ENCODE peak calls at places on chromosomes 13 and 19, in five cellular contexts. X is effector memory CD4-positive, alpha-beta T cell; P is IMR-90; I is neural progenitor cell; Z is fibroblast of lung. W is an unnamed sample.

GRCh38 chr13:105670179-105671015 is 865.1 kb downstream of the EFNB2 start:
- DNase-seq in Z (no peak), P (no peak), I (no peak), X (no peak), W (no peak)

GRCh38 chr13:23952796-23953195 is 55.5 kb upstream of the C1QTNF9B start:
- DNase-seq in P (no peak), X (no peak), I (no peak), Z (no peak), W (no peak)

GRCh38 chr13:42039946-42040729 is 8.3 kb upstream of the DGKH start:
- DNase-seq in X (peak; percentile 84), I (peak; percentile 87), Z (peak; percentile 88), P (peak; percentile 86), W (peak; percentile 65)

GRCh38 chr19:46925548-46925950 is 64.8 kb downstream of the ARHGAP35 start:
- DNase-seq in Z (no peak), P (no peak), I (no peak), X (no peak), W (no peak)

GRCh38 chr19:55720214-55720746 is 17.9 kb downstream of the NLRP9 start:
- DNase-seq in I (no peak), Z (no peak), P (no peak), X (no peak), W (no peak)

GRCh38 chr19:9835507-9835949 is 410 bp downstream of the PIN1 start:
- DNase-seq in P (no peak), Z (no peak), X (no peak), I (no peak), W (no peak)

GRCh38 chr13:113960276-113960948 is 13.5 kb downstream of the C13orf46 start:
- DNase-seq in Z (no peak), X (no peak), I (no peak), P (no peak), W (no peak)

GRCh38 chr19:45640849-45641273 is 1.7 kb upstream of the EML2 start:
- DNase-seq in X (peak; percentile 19), P (no peak), I (peak; percentile 58), Z (no peak), W (no peak)

GRCh38 chr13:99386495-99386894 is 79.3 kb upstream of the GPR183 start:
- DNase-seq in P (no peak), X (no peak), Z (no peak), I (no peak), W (peak; percentile 50)

GRCh38 chr19:50557009-50557613 is 11.1 kb downstream of the LRRC4B start:
- DNase-seq in X (no peak), P (no peak), I (peak; percentile 46), Z (no peak), W (no peak)

GRCh38 chr19:8487137-8487851 is 15.1 kb downstream of the PRAM1 start:
- DNase-seq in X (peak; percentile 45), I (no peak), P (no peak), Z (no peak), W (peak; percentile 26)

GRCh38 chr13:59641261-59641660 is 522.5 kb downstream of the DIAPH3 start:
- DNase-seq in X (no peak), Z (no peak), P (no peak), I (peak; percentile 22), W (no peak)

GRCh38 chr13:95784891-95785290 is 108.0 kb downstream of the DNAJC3 start:
- DNase-seq in Z (peak; percentile 54), X (no peak), I (no peak), P (peak; percentile 49), W (no peak)

GRCh38 chr19:16112778-16113177 is 1.1 kb downstream of the RAB8A start:
- DNase-seq in P (no peak), X (no peak), I (no peak), Z (no peak), W (no peak)

GRCh38 chr13:113428469-113428865 is 24.8 kb downstream of the ADPRHL1 start:
- DNase-seq in X (no peak), P (no peak), I (no peak), Z (no peak), W (no peak)

GRCh38 chr13:45704211-45704739 is 2.2 kb downstream of the CBY2 start:
- DNase-seq in Z (no peak), I (no peak), P (no peak), X (no peak), W (no peak)

GRCh38 chr13:74132768-74133656 is 1.2 kb downstream of the KLF12 start:
- DNase-seq in X (peak; percentile 16), Z (peak; percentile 71), I (peak; percentile 57), P (peak; percentile 50), W (peak; percentile 67)

GRCh38 chr19:3712663-3713531 is 4.7 kb downstream of the TJP3 start:
- DNase-seq in P (no peak), Z (no peak), I (no peak), X (no peak), W (no peak)
- H3K4me3 ChIP-seq in P (no peak overlapping the region), Z (no peak overlapping the region), I (no peak overlapping the region), X (no peak overlapping the region), W (no peak overlapping the region)

GRCh38 chr13:28719227-28719562 is 425 bp upstream of the SLC46A3 start:
- DNase-seq in I (no peak), X (no peak), P (no peak), Z (peak; percentile 4), W (no peak)

GRCh38 chr13:28718186-28718537 is 608 bp downstream of the SLC46A3 start:
- DNase-seq in X (no peak), P (peak; percentile 12), I (no peak), Z (peak; percentile 24), W (no peak)

GRCh38 chr13:28717170-28717569 is 1.6 kb downstream of the SLC46A3 start:
- DNase-seq in Z (no peak), X (no peak), I (no peak), P (no peak), W (no peak)

GRCh38 chr13:28719656-28720055 is 886 bp upstream of the SLC46A3 start:
- DNase-seq in I (no peak), P (peak; percentile 54), Z (peak; percentile 2), X (no peak), W (no peak)

DNA sequence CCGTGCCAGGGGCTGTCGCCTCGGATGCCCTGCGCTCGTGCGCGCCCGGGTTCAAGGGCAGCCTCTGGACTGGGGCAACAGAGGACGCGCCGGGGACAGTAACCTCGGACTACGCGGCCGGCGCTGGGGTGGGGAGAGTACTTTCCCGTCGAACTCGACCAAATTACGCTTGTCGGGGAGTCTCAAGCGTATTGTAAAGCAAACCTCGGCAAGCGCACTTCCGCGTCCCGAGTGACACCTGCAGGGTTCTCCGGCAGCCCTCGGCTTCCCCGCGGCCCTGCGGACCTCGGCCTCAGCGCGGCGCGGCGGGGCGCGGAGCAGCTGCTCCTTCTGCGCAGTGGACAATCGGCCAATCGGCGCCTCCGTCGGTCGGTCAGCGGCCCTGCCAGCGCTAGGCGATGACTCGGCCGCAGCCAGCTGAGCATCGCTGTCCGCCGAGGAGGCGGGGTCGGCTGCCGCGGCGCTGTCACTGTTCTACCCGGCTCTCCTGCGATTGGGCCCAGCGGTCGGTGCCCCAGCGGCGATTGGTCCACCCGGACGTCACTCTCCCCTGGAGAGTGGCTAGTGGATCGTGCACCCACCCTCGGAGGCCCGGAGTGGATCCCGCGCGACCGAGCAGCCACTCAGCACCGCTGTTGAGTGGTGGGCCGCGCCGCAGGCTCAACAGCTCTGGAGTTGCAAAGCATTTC is at the start of gene SLC46A3:
- DNase-seq in P (peak; percentile 98), Z (peak; percentile 97), X (peak; percentile 93), I (peak; percentile 98), W (peak; percentile 98)
- H3K27ac ChIP-seq in P (peak within 1 kb of the TSS; percentile 44), Z (peak within 1 kb of the TSS; percentile 45), X (peak within 1 kb of the TSS; percentile 72), I (no peak within 1 kb of the TSS), W (peak within 1 kb of the TSS; percentile 96)

GRCh38 chr19:18388328-18389094 is 2.6 kb downstream of the GDF15 start:
- DNase-seq in P (no peak), I (peak; percentile 84), X (peak; percentile 65), Z (peak; percentile 54), W (peak; percentile 87)

GRCh38 chr19:18389095-18389735 is 3.3 kb downstream of the GDF15 start:
- DNase-seq in Z (no peak), P (no peak), I (no peak), X (no peak), W (no peak)

GRCh38 chr19:18386543-18387251 is 739 bp downstream of the GDF15 start:
- DNase-seq in P (peak; percentile 46), Z (peak; percentile 89), I (no peak), X (no peak), W (no peak)

GRCh38 chr19:18385675-18386542 is at the start of gene GDF15:
- DNase-seq in P (peak; percentile 87), Z (peak; percentile 95), I (peak; percentile 73), X (no peak), W (peak; percentile 73)

GRCh38 chr19:18387395-18387794 is 1.4 kb downstream of the GDF15 start:
- DNase-seq in P (no peak), X (no peak), Z (peak; percentile 31), I (no peak), W (no peak)
- H3K4me1 ChIP-seq in P (peaks cover 7% of the 10 kb centered on the region), X (peaks cover 9% of the 10 kb centered on the region), Z (peaks cover 5% of the 10 kb centered on the region), I (no peaks in the 10 kb centered on the region), W (peaks cover 16% of the 10 kb centered on the region)

GRCh38 chr19:13864513-13865242 is 12.3 kb upstream of the NANOS3 start:
- DNase-seq in X (no peak), I (no peak), P (no peak), Z (no peak), W (no peak)
- H3K4me3 ChIP-seq in X (peak overlapping the region; percentile 22), I (peak overlapping the region; percentile 20), P (no peak overlapping the region), Z (peak overlapping the region; percentile 25), W (peak overlapping the region; percentile 47)

GRCh38 chr19:5929646-5930045 is 15.6 kb downstream of the CAPS start:
- DNase-seq in Z (no peak), X (no peak), I (no peak), P (no peak), W (no peak)

GRCh38 chr19:5925830-5926459 is 11.9 kb downstream of the CAPS start:
- DNase-seq in I (no peak), Z (no peak), P (no peak), X (no peak), W (no peak)

GRCh38 chr19:5927439-5927821 is 13.4 kb downstream of the CAPS start:
- DNase-seq in P (no peak), I (no peak), Z (no peak), X (no peak), W (no peak)

GRCh38 chr19:5929179-5929578 is 15.1 kb downstream of the CAPS start:
- DNase-seq in X (no peak), P (no peak), I (no peak), Z (no peak), W (no peak)

DNA sequence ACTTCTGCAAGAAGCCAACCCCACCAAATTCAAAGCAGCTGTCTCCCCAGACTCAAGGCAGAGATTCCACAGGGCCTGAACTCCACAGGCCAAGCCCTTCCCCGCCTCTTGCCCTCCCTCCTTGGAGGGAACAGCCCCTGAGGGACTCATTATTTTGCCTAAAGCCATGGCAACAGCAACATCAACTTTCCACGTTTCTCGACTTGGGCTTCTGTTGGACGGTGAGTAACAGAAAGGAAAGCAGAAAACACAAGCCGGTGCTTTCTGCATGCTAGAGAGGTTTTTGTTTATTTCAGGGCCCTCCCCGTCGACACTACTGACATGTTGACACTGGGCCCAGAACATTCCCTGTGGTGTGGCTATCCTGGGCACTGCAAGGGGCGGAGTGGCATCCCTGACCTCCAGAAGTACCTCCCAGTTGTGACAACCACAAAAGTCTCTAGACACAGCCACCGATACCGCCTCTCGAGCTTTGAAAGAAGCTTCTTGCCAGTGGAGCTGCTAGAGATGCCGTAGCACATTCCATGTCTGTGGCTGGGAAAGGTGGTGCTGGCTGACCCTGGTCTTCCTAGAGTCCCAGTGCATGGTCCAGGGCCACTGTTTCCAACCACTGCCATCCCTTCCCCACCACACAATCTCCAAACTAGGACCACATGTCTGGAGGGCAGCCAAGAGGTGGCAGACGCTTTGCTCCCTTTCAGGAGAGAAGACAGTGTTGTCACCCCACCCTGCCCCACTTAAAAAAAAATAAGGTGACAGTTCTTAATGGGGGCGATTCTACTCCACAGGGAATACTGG is 12.8 kb downstream of the CAPS start:
- DNase-seq in P (no peak), I (no peak), X (no peak), Z (peak; percentile 64), W (no peak)
- H3K27ac ChIP-seq in P (no peak overlapping the region), I (no peak overlapping the region), X (no peak overlapping the region), Z (peak overlapping the region; percentile 77), W (peak overlapping the region; percentile 41)

W was measured in ascending aorta.